ENCODE peak calls at places on chromosomes 5 and 9, in eight cellular contexts. S is RPMI7951; H is stimulated activated CD4-positive, alpha-beta T cell treated with anti-CD3 and anti-CD28 coated beads, Interleukin-4, amount 100 ng/mL, for 24 hours; T is neuronal stem cell; K is H7; F is AG20443; M is mucosa of descending colon; J is posterior cingulate gyrus. P is an unnamed sample.
A peak's percentile ranks its signal among the peaks of the same experiment; 100 is the strongest.

GRCh38 chr5:1364211-1364610 is 19.3 kb upstream of the CLPTM1L start:
- DNase-seq in S (no peak), H (no peak), T (no peak), K (peak; percentile 47), F (no peak), M (no peak), J (no peak), P (no peak)

GRCh38 chr5:75049581-75050274 is 2.6 kb downstream of the GCNT4 start:
- DNase-seq in S (peak; percentile 44), H (peak; percentile 73), T (peak; percentile 46), K (peak; percentile 58), F (peak; percentile 57), M (peak; percentile 55), J (no peak), P (peak; percentile 76)

GRCh38 chr5:103808464-103809106 is 246.0 kb upstream of the NUDT12 start:
- DNase-seq in S (peak; percentile 35), H (no peak), T (peak; percentile 40), K (peak; percentile 58), F (peak; percentile 34), M (no peak), J (no peak), P (peak; percentile 35)

GRCh38 chr9:86009133-86009532 is 68.2 kb downstream of the NAA35 start:
- DNase-seq in S (no peak), H (no peak), T (no peak), K (no peak), F (no peak), M (no peak), J (no peak), P (no peak)

GRCh38 chr5:120217001-120217400 is 247.1 kb upstream of the PRR16 start:
- DNase-seq in S (no peak), H (no peak), T (no peak), K (no peak), F (no peak), M (no peak), J (no peak), P (no peak)

GRCh38 chr5:94174748-94175411 is 433.5 kb upstream of the POU5F2 start:
- DNase-seq in S (peak; percentile 30), H (no peak), T (no peak), K (no peak), F (no peak), M (no peak), J (no peak), P (peak; percentile 40)

GRCh38 chr5:32506251-32506661 is 61.7 kb upstream of the ZFR start:
- DNase-seq in S (peak; percentile 38), H (no peak), T (no peak), K (no peak), F (no peak), M (no peak), J (no peak), P (no peak)

GRCh38 chr9:130172161-130172857 is at the start of gene NCS1:
- DNase-seq in S (peak; percentile 68), H (peak; percentile 44), T (peak; percentile 59), K (peak; percentile 95), F (peak; percentile 99), M (peak; percentile 83), J (peak; percentile 85), P (peak; percentile 89)

GRCh38 chr5:4230531-4230904 is 634.9 kb downstream of the IRX1 start:
- DNase-seq in S (no peak), H (no peak), T (peak; percentile 37), K (peak; percentile 45), F (no peak), M (no peak), J (no peak), P (no peak)

GRCh38 chr5:74903165-74903787 is 37.1 kb upstream of the FAM169A start:
- DNase-seq in S (no peak), H (peak; percentile 6), T (no peak), K (peak; percentile 87), F (no peak), M (peak; percentile 79), J (no peak), P (peak; percentile 30)

GRCh38 chr5:67407979-67408378 is 211.4 kb upstream of the CD180 start:
- DNase-seq in S (no peak), H (no peak), T (no peak), K (no peak), F (no peak), M (no peak), J (no peak), P (no peak)

GRCh38 chr5:63401434-63402046 is 560.7 kb downstream of the HTR1A start:
- DNase-seq in S (peak; percentile 28), H (no peak), T (peak; percentile 68), K (peak; percentile 5), F (peak; percentile 42), M (peak; percentile 58), J (peak; percentile 58), P (peak; percentile 9)

GRCh38 chr5:28523887-28524637 is 1485.7 kb upstream of the CDH9 start:
- DNase-seq in S (peak; percentile 69), H (no peak), T (no peak), K (no peak), F (no peak), M (no peak), J (no peak), P (no peak)

GRCh38 chr5:399296-400281 is 43.4 kb upstream of the EXOC3 start:
- DNase-seq in S (peak; percentile 99), H (peak; percentile 66), T (peak; percentile 80), K (peak; percentile 96), F (peak; percentile 94), M (peak; percentile 80), J (no peak), P (peak; percentile 99)

GRCh38 chr9:110334183-110334582 is 3.5 kb downstream of the TXNDC8 start:
- DNase-seq in S (no peak), H (no peak), T (no peak), K (no peak), F (no peak), M (no peak), J (no peak), P (no peak)

GRCh38 chr5:1946122-1946677 is 63.5 kb upstream of the IRX4 start:
- DNase-seq in S (no peak), H (no peak), T (no peak), K (no peak), F (no peak), M (no peak), J (no peak), P (no peak)

GRCh38 chr5:150184990-150185952 is 4.6 kb upstream of the SLC6A7 start:
- DNase-seq in S (no peak), H (no peak), T (no peak), K (no peak), F (no peak), M (peak; percentile 86), J (no peak), P (no peak)

GRCh38 chr5:175520321-175520720 is 42.0 kb downstream of the SFXN1 start:
- DNase-seq in S (no peak), H (peak; percentile 61), T (no peak), K (no peak), F (no peak), M (no peak), J (no peak), P (no peak)

GRCh38 chr5:87755378-87755777 is 342.6 kb upstream of the CCNH start:
- DNase-seq in S (no peak), H (no peak), T (no peak), K (peak; percentile 14), F (no peak), M (no peak), J (no peak), P (no peak)

GRCh38 chr5:98933446-98934072 is 4.8 kb upstream of the CHD1 start:
- DNase-seq in S (no peak), H (peak; percentile 20), T (no peak), K (no peak), F (no peak), M (no peak), J (no peak), P (no peak)

GRCh38 chr9:121963542-121963995 is 129.5 kb downstream of the TTLL11 start:
- DNase-seq in S (peak; percentile 10), H (no peak), T (no peak), K (no peak), F (no peak), M (no peak), J (no peak), P (peak; percentile 71)

GRCh38 chr9:124296800-124297552 is 39.2 kb downstream of the NEK6 start:
- DNase-seq in S (no peak), H (no peak), T (no peak), K (no peak), F (no peak), M (no peak), J (no peak), P (no peak)

GRCh38 chr9:32382582-32383320 is 1.7 kb upstream of the ACO1 start:
- DNase-seq in S (no peak), H (no peak), T (no peak), K (no peak), F (no peak), M (no peak), J (no peak), P (no peak)

GRCh38 chr5:135154197-135154596 is 120.2 kb upstream of the PITX1 start:
- DNase-seq in S (no peak), H (no peak), T (no peak), K (no peak), F (peak; percentile 33), M (no peak), J (no peak), P (no peak)

GRCh38 chr9:86093788-86094555 is 5.4 kb downstream of the GOLM1 start:
- DNase-seq in S (peak; percentile 66), H (no peak), T (no peak), K (no peak), F (no peak), M (peak; percentile 84), J (no peak), P (no peak)

GRCh38 chr5:153619706-153620105 is 129.2 kb downstream of the GRIA1 start:
- DNase-seq in S (peak; percentile 31), H (no peak), T (no peak), K (no peak), F (no peak), M (no peak), J (no peak), P (peak; percentile 42)

GRCh38 chr5:23029296-23029695 is 176.2 kb upstream of the CDH12 start:
- DNase-seq in S (no peak), H (no peak), T (no peak), K (no peak), F (no peak), M (no peak), J (no peak), P (no peak)

P was measured in Daoy.